ENCODE peak calls at places on chromosomes 12 and 14, in six cellular contexts. R is uterus, Z is lower leg skin, U is HCT116, C is A549, M is prostate gland. Q is an unnamed sample.

GRCh38 chr14:38042356-38042755 is 165.3 kb upstream of the SSTR1 start:
- DNase-seq in R (no peak), Z (no peak), U (peak), C (no peak), M (no peak), Q (no peak)

GRCh38 chr12:18970603-18971002 is 158.9 kb upstream of the PLEKHA5 start:
- DNase-seq in R (no peak), Z (no peak), U (no peak), C (no peak), M (no peak), Q (no peak)

GRCh38 chr12:70691018-70691672 is 53.9 kb upstream of the PTPRB start:
- DNase-seq in R (no peak), Z (no peak), U (no peak), C (no peak), M (no peak), Q (no peak)

GRCh38 chr12:127515941-127516340 is 751.0 kb upstream of the TMEM132C start:
- DNase-seq in R (no peak), Z (no peak), U (no peak), C (no peak), M (no peak), Q (no peak)

GRCh38 chr12:3968523-3968922 is 95.3 kb upstream of the PARP11 start:
- DNase-seq in R (no peak), Z (peak), U (no peak), C (no peak), M (no peak), Q (no peak)

GRCh38 chr12:121748571-121749265 is 36.2 kb downstream of the TMEM120B start:
- DNase-seq in R (peak), Z (no peak), U (no peak), C (peak), M (no peak), Q (peak)

GRCh38 chr12:45259732-45260480 is 44.0 kb downstream of the ANO6 start:
- DNase-seq in R (no peak), Z (no peak), U (no peak), C (no peak), M (no peak), Q (no peak)

GRCh38 chr14:52998376-52999010 is 47.6 kb upstream of the FERMT2 start:
- DNase-seq in R (no peak), Z (no peak), U (no peak), C (no peak), M (no peak), Q (no peak)

GRCh38 chr12:103855896-103856657 is 15.0 kb upstream of the NT5DC3 start:
- DNase-seq in R (no peak), Z (no peak), U (no peak), C (no peak), M (no peak), Q (no peak)

GRCh38 chr14:32372154-32372553 is 43.1 kb downstream of the AKAP6 start:
- DNase-seq in R (no peak), Z (no peak), U (no peak), C (no peak), M (no peak), Q (no peak)

GRCh38 chr12:117189725-117190209 is 503 bp downstream of the FBXO21 start:
- DNase-seq in R (peak), Z (no peak), U (no peak), C (peak), M (no peak), Q (peak)

GRCh38 chr12:29148065-29148957 is 767 bp upstream of the FAR2 start:
- DNase-seq in R (peak), Z (peak), U (no peak), C (peak), M (no peak), Q (peak)

GRCh38 chr14:74213907-74214803 is 25.1 kb upstream of the VSX2 start:
- DNase-seq in R (no peak), Z (no peak), U (no peak), C (no peak), M (no peak), Q (no peak)

GRCh38 chr14:70292716-70293115 is 66.8 kb downstream of the COX16 start:
- DNase-seq in R (no peak), Z (no peak), U (no peak), C (no peak), M (no peak), Q (no peak)

GRCh38 chr12:44874981-44875416 is 1.1 kb downstream of the NELL2 start:
- DNase-seq in R (no peak), Z (peak), U (no peak), C (no peak), M (no peak), Q (no peak)

GRCh38 chr14:39034481-39035296 is 68.3 kb downstream of the SEC23A start:
- DNase-seq in R (no peak), Z (no peak), U (no peak), C (peak), M (no peak), Q (peak)

GRCh38 chr12:111443086-111443485 is 37.4 kb downstream of the SH2B3 start:
- DNase-seq in R (no peak), Z (peak), U (no peak), C (no peak), M (no peak), Q (no peak)

GRCh38 chr12:122079532-122080081 is 1.1 kb downstream of the MLXIP start:
- DNase-seq in R (no peak), Z (no peak), U (no peak), C (no peak), M (no peak), Q (peak)

GRCh38 chr12:131167334-131167733 is 213.6 kb downstream of the ADGRD1 start:
- DNase-seq in R (no peak), Z (no peak), U (no peak), C (no peak), M (no peak), Q (no peak)

GRCh38 chr14:92425101-92425500 is 88.5 kb upstream of the RIN3 start:
- DNase-seq in R (no peak), Z (no peak), U (peak), C (no peak), M (no peak), Q (no peak)

GRCh38 chr14:69358233-69358963 is 39.7 kb downstream of the ERH start:
- DNase-seq in R (no peak), Z (peak), U (no peak), C (no peak), M (no peak), Q (no peak)

GRCh38 chr12:67456281-67456918 is 187.2 kb downstream of the CAND1 start:
- DNase-seq in R (peak), Z (no peak), U (no peak), C (no peak), M (no peak), Q (no peak)

GRCh38 chr12:108021129-108021528 is 108.0 kb upstream of the WSCD2 start:
- DNase-seq in R (no peak), Z (peak), U (no peak), C (no peak), M (no peak), Q (no peak)
- TF ChIP-seq POLR2A in R (no peak), Z (no peak), U (no peak), C (no peak), M (no peak), Q (no peak)

DNA sequence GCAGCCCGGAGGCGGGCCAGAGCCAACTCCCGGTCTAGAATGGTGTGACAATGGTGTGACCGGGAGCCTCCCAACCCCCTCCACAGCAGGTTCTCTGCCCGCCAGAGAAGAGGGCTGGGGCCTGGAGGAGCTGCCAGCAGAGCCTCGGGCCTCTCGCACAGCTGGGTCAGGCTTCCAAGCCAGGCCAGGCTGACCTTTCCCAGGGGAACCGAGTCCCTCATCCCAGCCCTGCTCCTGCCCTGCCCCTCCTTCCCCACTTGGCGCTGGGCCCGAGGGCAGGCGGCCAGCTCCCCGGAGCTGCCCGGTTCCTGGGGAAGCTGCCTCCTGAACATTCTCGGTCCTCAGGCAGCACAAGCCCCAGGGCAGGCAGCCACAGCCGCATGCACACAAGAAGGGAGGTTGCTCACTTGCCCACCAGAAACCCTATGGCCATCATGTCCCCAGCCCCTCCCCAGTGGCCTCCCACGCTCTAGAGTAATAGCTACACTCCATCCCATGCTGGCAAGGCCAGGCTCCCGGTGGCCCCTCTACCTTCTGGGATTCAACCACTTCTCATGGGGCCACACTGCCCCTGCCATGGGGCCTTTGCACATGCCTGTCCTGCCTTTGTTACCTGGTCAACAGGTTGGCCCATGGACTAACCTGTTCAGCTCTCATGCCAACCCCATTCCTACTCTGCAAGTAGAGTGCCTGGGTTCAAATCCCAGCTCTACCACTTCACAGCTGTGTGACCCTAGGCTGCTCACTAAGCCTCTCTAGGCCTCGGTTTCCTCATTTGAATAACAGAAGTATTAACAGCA is 98.3 kb downstream of the RFLNA start:
- DNase-seq in R (peak), Z (peak), U (no peak), C (no peak), M (peak), Q (no peak)
- TF ChIP-seq POLR2A in R (peak), Z (no peak), U (no peak), C (no peak), M (peak), Q (no peak)

GRCh38 chr12:89352492-89353187 is at the start of gene DUSP6:
- DNase-seq in R (peak), Z (peak), U (peak), C (peak), M (peak), Q (peak)
- TF ChIP-seq POLR2A in R (peak), Z (no peak), U (no peak), C (peak), M (peak), Q (peak)

GRCh38 chr12:51025748-51026654 is at the start of gene SLC11A2:
- DNase-seq in R (peak), Z (peak), U (peak), C (peak), M (peak), Q (peak)
- TF ChIP-seq POLR2A in R (peak), Z (no peak), U (peak), C (peak), M (peak), Q (peak)

GRCh38 chr12:110050927-110051326 is 2.6 kb upstream of the C12orf76 start:
- DNase-seq in R (no peak), Z (no peak), U (no peak), C (no peak), M (no peak), Q (no peak)

GRCh38 chr12:110047297-110047940 is 903 bp downstream of the C12orf76 start:
- DNase-seq in R (no peak), Z (no peak), U (no peak), C (no peak), M (no peak), Q (no peak)

GRCh38 chr12:110046451-110047187 is 1.7 kb downstream of the C12orf76 start:
- DNase-seq in R (no peak), Z (no peak), U (no peak), C (no peak), M (no peak), Q (peak)

GRCh38 chr12:110048242-110049027 is at the start of gene C12orf76:
- DNase-seq in R (peak), Z (peak), U (peak), C (peak), M (peak), Q (peak)
- TF ChIP-seq POLR2A in R (peak), Z (no peak), U (peak), C (peak), M (peak), Q (peak)

DNA sequence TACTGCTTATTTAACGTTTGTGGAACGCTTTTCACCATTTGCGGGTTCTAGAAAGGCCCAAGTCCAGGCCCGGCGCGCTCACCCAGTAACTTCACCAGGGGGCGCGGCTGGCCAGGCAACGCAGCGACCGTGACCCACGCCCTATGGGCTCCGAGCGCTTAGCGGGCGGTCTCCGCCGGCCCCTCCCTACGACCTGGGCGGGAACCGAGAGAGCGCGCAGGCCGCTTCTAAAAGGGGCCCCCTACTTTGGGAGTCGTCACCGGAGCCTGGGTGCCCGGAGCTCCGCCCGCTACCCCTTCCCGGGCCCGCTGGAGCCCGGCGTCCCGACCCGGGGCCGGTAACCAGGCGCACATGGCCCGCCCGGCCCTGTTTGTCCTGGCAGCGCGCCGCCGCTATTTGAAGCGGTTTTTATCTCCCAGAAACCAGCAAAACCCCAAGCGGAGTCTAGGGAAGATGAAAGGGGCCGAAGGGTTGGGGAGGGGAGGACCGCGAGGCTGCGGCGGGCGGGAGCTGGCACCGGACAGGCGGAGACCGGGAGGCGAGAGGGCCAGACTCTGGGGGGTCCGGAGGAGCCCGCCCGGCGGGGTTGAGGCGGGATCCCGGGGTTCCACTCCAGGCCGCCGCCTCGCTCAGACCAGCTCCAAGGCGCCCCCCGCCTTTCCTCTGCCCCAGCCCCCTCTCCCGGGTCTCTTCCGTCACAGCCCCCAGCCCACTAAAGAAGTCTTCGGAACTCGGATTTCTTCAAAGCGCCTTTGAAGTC is 3.5 kb upstream of the AAAS start:
- DNase-seq in R (peak), Z (peak), U (peak), C (peak), M (peak), Q (peak)
- TF ChIP-seq POLR2A in R (peak), Z (no peak), U (peak), C (peak), M (peak), Q (peak)

GRCh38 chr14:49612671-49613070 is 7.8 kb downstream of the RPL36AL start:
- DNase-seq in R (no peak), Z (no peak), U (no peak), C (no peak), M (no peak), Q (no peak)

GRCh38 chr14:49612251-49612650 is 8.2 kb downstream of the RPL36AL start:
- DNase-seq in R (no peak), Z (no peak), U (no peak), C (no peak), M (no peak), Q (no peak)

GRCh38 chr14:49607583-49607982 is 8.8 kb downstream of the LRR1 start:
- DNase-seq in R (no peak), Z (no peak), U (no peak), C (no peak), M (no peak), Q (no peak)
- TF ChIP-seq POLR2A in R (no peak), Z (no peak), U (no peak), C (no peak), M (no peak), Q (no peak)

GRCh38 chr14:22836301-22837058 is at the start of gene MMP14:
- DNase-seq in R (peak), Z (peak), U (no peak), C (no peak), M (peak), Q (no peak)
- TF ChIP-seq POLR2A in R (peak), Z (no peak), U (no peak), C (no peak), M (peak), Q (no peak)

GRCh38 chr12:100266163-100266801 is 597 bp downstream of the DEPDC4 start:
- DNase-seq in R (no peak), Z (no peak), U (no peak), C (peak), M (no peak), Q (no peak)

GRCh38 chr12:100265732-100266131 is 1.1 kb downstream of the DEPDC4 start:
- DNase-seq in R (no peak), Z (no peak), U (no peak), C (no peak), M (no peak), Q (peak)

GRCh38 chr12:100268835-100269564 is 2.0 kb downstream of the SCYL2 start:
- DNase-seq in R (no peak), Z (no peak), U (no peak), C (no peak), M (no peak), Q (peak)

GRCh38 chr12:100266802-100267602 is at the start of the genes DEPDC4 and SCYL2:
- DNase-seq in R (peak), Z (peak), U (peak), C (peak), M (peak), Q (peak)

GRCh38 chr12:100267603-100268281 is 765 bp downstream of the SCYL2 start:
- DNase-seq in R (no peak), Z (no peak), U (no peak), C (no peak), M (peak), Q (peak)
- TF ChIP-seq POLR2A in R (no peak), Z (no peak), U (no peak), C (no peak), M (no peak), Q (no peak)